ENCODE peak calls at places on chromosomes 3 and 15, in four cellular contexts. One of them, this sample, is unnamed.

GRCh38 chr15:48564690-48565089 is 80.8 kb downstream of the FBN1 start:
- DNase-seq in T-cell: no peak
- DNase-seq in T1000: no peak
- DNase-seq in HTR-8/SVneo: no peak
- DNase-seq in this sample: no peak

GRCh38 chr3:141386080-141386594 is 17.8 kb downstream of the ZBTB38 start:
- DNase-seq in HTR-8/SVneo: no peak
- DNase-seq in T1000: no peak
- DNase-seq in T-cell: no peak
- DNase-seq in this sample: no peak

GRCh38 chr15:72155021-72155621 is 36.9 kb downstream of the SENP8 start:
- DNase-seq in T1000: peak
- DNase-seq in T-cell: no peak
- DNase-seq in HTR-8/SVneo: peak
- DNase-seq in this sample: no peak

GRCh38 chr3:20668411-20668810 is 482.4 kb upstream of the SGO1 start:
- DNase-seq in T-cell: no peak
- DNase-seq in T1000: no peak
- DNase-seq in HTR-8/SVneo: no peak
- DNase-seq in this sample: no peak

GRCh38 chr15:75620776-75621536 is 4.6 kb downstream of the SNUPN start:
- DNase-seq in HTR-8/SVneo: no peak
- DNase-seq in T1000: no peak
- DNase-seq in T-cell: no peak
- DNase-seq in this sample: no peak

GRCh38 chr3:113110263-113110662 is 101.1 kb upstream of the BOC start:
- DNase-seq in T1000: no peak
- DNase-seq in HTR-8/SVneo: no peak
- DNase-seq in T-cell: no peak
- DNase-seq in this sample: no peak

GRCh38 chr3:169094204-169094603 is 569.3 kb downstream of the MECOM start:
- DNase-seq in T-cell: no peak
- DNase-seq in HTR-8/SVneo: no peak
- DNase-seq in T1000: no peak
- DNase-seq in this sample: no peak

GRCh38 chr15:52161406-52161966 is 29.7 kb downstream of the GNB5 start:
- DNase-seq in T-cell: no peak
- DNase-seq in T1000: no peak
- DNase-seq in HTR-8/SVneo: no peak
- DNase-seq in this sample: no peak

GRCh38 chr3:136343873-136344281 is 93.7 kb downstream of the PCCB start:
- DNase-seq in T1000: peak
- DNase-seq in HTR-8/SVneo: peak
- DNase-seq in T-cell: no peak
- DNase-seq in this sample: peak

GRCh38 chr3:7630925-7631324 is 770.0 kb downstream of the GRM7 start:
- DNase-seq in T1000: no peak
- DNase-seq in HTR-8/SVneo: no peak
- DNase-seq in T-cell: no peak
- DNase-seq in this sample: no peak

GRCh38 chr3:182323898-182324297 is 469.4 kb upstream of the ATP11B start:
- DNase-seq in HTR-8/SVneo: no peak
- DNase-seq in T-cell: no peak
- DNase-seq in T1000: no peak
- DNase-seq in this sample: no peak

This sample was measured in amniotic stem cell.